ENCODE peak calls at places on chromosomes 2 and 18, in five cellular contexts. I is mammary epithelial cell, P is Peyer's patch, V is osteoblast, E is dorsolateral prefrontal cortex. L is an unnamed sample.

GRCh38 chr2:42828487-42829416 is 36.4 kb upstream of the HAAO start:
- DNase-seq in E (peak; percentile 65), I (peak; percentile 58), P (peak; percentile 82), V (peak; percentile 94), L (peak; percentile 82)

GRCh38 chr2:27710640-27711430 is 47.1 kb downstream of the SLC4A1AP start:
- DNase-seq in I (peak; percentile 68), V (no peak), P (no peak), E (no peak), L (no peak)

GRCh38 chr18:9417081-9417841 is 58.1 kb upstream of the RALBP1 start:
- DNase-seq in E (no peak), P (no peak), I (peak; percentile 11), V (peak; percentile 92), L (peak; percentile 61)

GRCh38 chr2:187689372-187689771 is 135.1 kb upstream of the TFPI start:
- DNase-seq in P (no peak), I (peak; percentile 17), E (no peak), V (peak; percentile 4), L (no peak)

GRCh38 chr18:73975266-73975665 is 172.4 kb downstream of the FBXO15 start:
- DNase-seq in I (no peak), E (no peak), V (no peak), P (no peak), L (no peak)

GRCh38 chr18:36813111-36813752 is 15.6 kb downstream of the TPGS2 start:
- DNase-seq in P (no peak), V (no peak), E (no peak), I (no peak), L (no peak)

GRCh38 chr2:132891456-132891855 is 221.5 kb upstream of the LYPD1 start:
- DNase-seq in V (no peak), P (no peak), I (no peak), E (no peak), L (no peak)

GRCh38 chr18:28855524-28855923 is 678.6 kb upstream of the CDH2 start:
- DNase-seq in V (peak; percentile 38), I (peak; percentile 8), P (no peak), E (no peak), L (no peak)

GRCh38 chr2:233456934-233457333 is 102.6 kb downstream of the DGKD start:
- DNase-seq in I (no peak), E (no peak), V (peak; percentile 45), P (no peak), L (no peak)

GRCh38 chr18:3061581-3062416 is 48.9 kb upstream of the LPIN2 start:
- DNase-seq in P (no peak), I (no peak), V (no peak), E (no peak), L (no peak)

GRCh38 chr2:169705927-169706326 is 11.7 kb downstream of the PHOSPHO2 start:
- DNase-seq in I (no peak), E (no peak), P (no peak), V (no peak), L (no peak)

DNA sequence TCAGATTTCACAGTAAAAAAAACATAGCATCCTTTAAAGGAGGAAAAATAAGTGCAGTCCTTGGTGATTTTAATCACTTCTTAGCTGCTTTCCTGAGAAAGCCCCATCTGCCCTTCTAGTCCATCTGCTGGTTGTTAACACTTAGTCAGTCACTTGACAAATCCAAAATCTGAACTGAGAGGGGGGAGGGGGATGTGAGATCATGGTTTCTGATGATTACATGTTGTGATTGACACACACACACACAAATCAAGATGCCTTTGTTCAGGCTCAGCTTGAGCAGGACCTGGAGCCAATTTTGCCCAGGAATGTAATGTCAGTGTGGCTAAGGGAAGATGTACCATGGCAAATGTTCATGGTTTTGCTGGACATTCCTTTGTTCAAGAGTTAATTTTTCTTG is 408.4 kb downstream of the PIK3C3 start:
- DNase-seq in P (no peak), V (no peak), I (no peak), E (no peak), L (no peak)
- TF ChIP-seq CTCF in P (no peak), V (no peak), I (no peak), E (no peak), L (no peak)

GRCh38 chr2:109208951-109209335 is 79.9 kb downstream of the SH3RF3 start:
- DNase-seq in I (no peak), E (no peak), V (no peak), P (no peak), L (no peak)

GRCh38 chr2:109209412-109209811 is 80.4 kb downstream of the SH3RF3 start:
- DNase-seq in V (peak; percentile 94), P (no peak), E (no peak), I (peak; percentile 66), L (no peak)

GRCh38 chr2:109209941-109210340 is 80.9 kb downstream of the SH3RF3 start:
- DNase-seq in I (no peak), E (no peak), P (no peak), V (no peak), L (no peak)

GRCh38 chr2:109207201-109207600 is 78.2 kb downstream of the SH3RF3 start:
- DNase-seq in V (no peak), I (no peak), P (no peak), E (no peak), L (no peak)

GRCh38 chr2:109208071-109208950 is 79.3 kb downstream of the SH3RF3 start:
- DNase-seq in P (no peak), V (no peak), I (no peak), E (no peak), L (no peak)
- TF ChIP-seq CTCF in P (no peak), V (no peak), I (peak; percentile 11), E (no peak), L (no peak)

GRCh38 chr2:5368263-5368662 is 323.9 kb upstream of the SOX11 start:
- DNase-seq in P (no peak), V (no peak), E (no peak), I (no peak), L (no peak)
- TF ChIP-seq CTCF in P (no peak), V (no peak), E (no peak), I (no peak), L (peak; percentile 28)

DNA sequence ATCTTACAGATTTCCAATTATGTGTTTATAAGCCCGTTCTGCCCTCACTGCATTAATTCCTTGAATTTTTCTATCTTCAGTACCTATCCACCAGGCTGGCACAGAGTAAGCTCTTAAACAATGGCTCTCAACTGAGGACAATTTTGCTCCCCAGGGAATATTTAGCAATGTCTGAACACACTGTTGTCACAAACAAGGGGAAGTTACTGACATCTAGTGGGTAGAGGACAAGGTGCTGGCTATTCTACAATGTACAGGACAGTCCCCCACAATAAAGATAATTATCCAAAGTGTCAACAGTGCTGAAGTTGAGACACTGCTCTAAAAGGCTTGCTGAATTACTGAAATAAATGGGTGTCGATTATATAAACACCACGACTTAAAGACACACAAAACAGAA is 5.0 kb downstream of the NDUFS1 start:
- DNase-seq in P (no peak), I (no peak), E (no peak), V (no peak), L (no peak)
- TF ChIP-seq CTCF in P (no peak), I (no peak), E (no peak), V (peak; percentile 23), L (no peak)

GRCh38 chr2:219169950-219170654 is at the start of gene SLC23A3:
- DNase-seq in V (no peak), E (no peak), P (no peak), I (no peak), L (no peak)

GRCh38 chr2:219173176-219173575 is 3.3 kb upstream of the SLC23A3 start:
- DNase-seq in E (no peak), P (no peak), V (no peak), I (no peak), L (no peak)

GRCh38 chr2:219168932-219169331 is 897 bp downstream of the SLC23A3 start:
- DNase-seq in P (no peak), V (no peak), E (no peak), I (no peak), L (no peak)

GRCh38 chr2:219172231-219173154 is 2.7 kb upstream of the SLC23A3 start:
- DNase-seq in V (no peak), I (no peak), P (no peak), E (no peak), L (no peak)

GRCh38 chr2:219171231-219171651 is 1.4 kb upstream of the SLC23A3 start:
- DNase-seq in P (no peak), E (no peak), V (peak; percentile 96), I (peak; percentile 23), L (no peak)
- TF ChIP-seq CTCF in P (peak; percentile 83), E (peak; percentile 71), V (peak; percentile 90), I (peak; percentile 61), L (peak; percentile 85)

GRCh38 chr2:121866789-121867188 is 111.3 kb downstream of the TSN start:
- DNase-seq in E (no peak), V (no peak), P (no peak), I (no peak), L (no peak)
- TF ChIP-seq CTCF in E (no peak), V (no peak), P (no peak), I (no peak), L (no peak)

DNA sequence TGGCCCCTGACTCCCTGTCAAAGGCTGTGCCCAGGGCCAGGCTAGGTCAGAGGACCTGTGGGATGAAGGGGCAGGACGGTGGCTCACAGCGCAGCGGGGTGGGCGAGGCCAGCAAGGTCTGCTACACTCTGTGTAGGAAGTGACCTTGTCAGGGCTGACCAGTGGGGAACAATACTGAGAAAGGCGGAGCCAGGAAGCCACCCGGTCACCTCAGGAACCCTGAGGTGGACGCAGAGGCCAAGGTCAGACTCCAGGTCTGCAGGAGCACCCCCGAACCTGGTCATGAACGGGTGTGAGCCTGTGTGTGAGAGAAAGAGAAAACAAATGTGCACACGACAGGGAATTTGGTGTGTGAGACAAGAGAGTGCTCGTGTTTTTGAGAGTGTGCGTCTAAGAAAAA is 72.3 kb downstream of the SMAD7 start:
- DNase-seq in E (no peak), V (peak; percentile 80), I (no peak), P (peak; percentile 34), L (no peak)
- TF ChIP-seq CTCF in E (no peak), V (no peak), I (no peak), P (no peak), L (no peak)

DNA sequence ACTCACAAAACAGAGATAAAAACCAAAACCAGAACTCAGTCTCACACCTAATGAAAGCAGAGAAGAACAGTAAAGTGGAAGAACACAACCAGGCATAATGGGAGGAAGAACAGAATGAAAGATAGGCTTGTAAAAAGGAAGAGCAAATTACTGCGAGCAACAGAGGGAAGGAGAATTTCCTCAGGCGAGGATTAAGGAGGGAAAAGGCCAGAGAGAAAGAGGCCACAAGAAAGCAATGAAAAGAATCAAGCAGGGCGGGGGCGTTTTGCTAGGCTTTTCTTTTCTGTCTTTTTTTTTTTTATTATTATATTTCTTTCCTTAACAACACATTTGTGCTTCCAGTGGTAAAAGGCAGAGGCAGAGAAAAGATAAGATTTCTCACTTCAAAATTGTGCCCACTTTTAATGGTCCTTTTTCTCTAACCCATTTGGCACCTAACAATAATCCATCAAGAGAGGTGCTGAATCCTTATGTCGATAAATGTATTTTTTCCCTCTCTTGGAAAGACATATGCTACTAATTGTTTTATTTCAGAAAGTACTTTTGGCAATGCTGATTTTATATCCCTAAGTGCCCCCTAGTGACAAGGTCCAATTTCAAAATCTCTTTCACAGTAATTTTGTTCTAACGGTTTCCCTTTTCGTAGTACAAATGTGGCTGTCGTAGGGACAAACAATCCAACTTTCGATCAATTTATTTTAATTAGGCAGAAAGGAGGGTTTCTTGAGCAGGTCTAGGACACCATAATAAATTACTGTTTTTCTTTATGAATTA is 138.7 kb upstream of the AQP4 start:
- DNase-seq in E (no peak), V (no peak), I (no peak), P (no peak), L (no peak)
- TF ChIP-seq CTCF in E (peak; percentile 66), V (peak; percentile 36), I (peak; percentile 24), P (no peak), L (no peak)

L was measured in mesothelial cell of epicardium.